ENCODE peak calls at places on chromosomes 7 and 10, in five cellular contexts. J, S, O, M and N are unnamed samples.

GRCh38 chr7:78323118-78323517 is 524.5 kb downstream of the PHTF2 start:
- DNase-seq in J (no peak), S (no peak), O (no peak), M (no peak), N (no peak)

GRCh38 chr7:4834601-4835397 is 27.0 kb downstream of the PAPOLB start:
- DNase-seq in J (no peak), S (no peak), O (no peak), M (no peak), N (no peak)

GRCh38 chr7:11207565-11207964 is 233.9 kb downstream of the PHF14 start:
- DNase-seq in J (no peak), S (no peak), O (no peak), M (no peak), N (no peak)

GRCh38 chr7:109094-109493 is 83.3 kb upstream of the FAM20C start:
- DNase-seq in J (peak; percentile 46), S (no peak), O (no peak), M (no peak), N (no peak)

GRCh38 chr10:133307776-133308430 is 769 bp downstream of the TUBGCP2 start:
- DNase-seq in J (peak; percentile 58), S (no peak), O (no peak), M (peak; percentile 93), N (peak; percentile 61)

GRCh38 chr7:103113164-103113563 is 35.7 kb downstream of the NAPEPLD start:
- DNase-seq in J (no peak), S (no peak), O (no peak), M (no peak), N (no peak)

GRCh38 chr10:100303724-100304319 is 17.3 kb upstream of the BLOC1S2 start:
- DNase-seq in J (no peak), S (no peak), O (no peak), M (peak; percentile 64), N (no peak)

GRCh38 chr7:110587294-110587693 is 503.6 kb upstream of the LRRN3 start:
- DNase-seq in J (no peak), S (no peak), O (no peak), M (no peak), N (no peak)

GRCh38 chr7:123871998-123872867 is 27.3 kb downstream of the HYAL4 start:
- DNase-seq in J (peak; percentile 35), S (no peak), O (peak; percentile 8), M (peak; percentile 76), N (peak; percentile 15)

GRCh38 chr10:34567854-34568253 is 247.2 kb downstream of the PARD3 start:
- DNase-seq in J (no peak), S (no peak), O (no peak), M (no peak), N (no peak)

GRCh38 chr10:84607044-84607443 is 278.7 kb downstream of the CCSER2 start:
- DNase-seq in J (no peak), S (no peak), O (no peak), M (no peak), N (no peak)

GRCh38 chr10:84600947-84601346 is 272.6 kb downstream of the CCSER2 start:
- DNase-seq in J (no peak), S (no peak), O (no peak), M (no peak), N (no peak)

GRCh38 chr10:84605802-84606201 is 277.4 kb downstream of the CCSER2 start:
- DNase-seq in J (no peak), S (no peak), O (no peak), M (no peak), N (no peak)

GRCh38 chr10:84606428-84606827 is 278.0 kb downstream of the CCSER2 start:
- DNase-seq in J (no peak), S (no peak), O (no peak), M (no peak), N (no peak)

GRCh38 chr10:84603971-84604370 is 275.6 kb downstream of the CCSER2 start:
- DNase-seq in J (no peak), S (no peak), O (no peak), M (no peak), N (no peak)
- H3K27ac ChIP-seq in J (no peak overlapping the region), S (no peak overlapping the region), O (no peak overlapping the region), M (no peak overlapping the region), N (no peak overlapping the region)

GRCh38 chr10:89153971-89154370 is 53.1 kb downstream of the CH25H start:
- DNase-seq in J (no peak), S (no peak), O (no peak), M (no peak), N (no peak)
- H3K27ac ChIP-seq in J (no peak overlapping the region), S (no peak overlapping the region), O (no peak overlapping the region), M (no peak overlapping the region), N (no peak overlapping the region)

GRCh38 chr10:86685416-86685815 is 17.1 kb downstream of the LDB3 start:
- DNase-seq in J (no peak), S (no peak), O (no peak), M (no peak), N (no peak)
- H3K27ac ChIP-seq in J (peak overlapping the region; percentile 77), S (no peak overlapping the region), O (peak overlapping the region; percentile 90), M (no peak overlapping the region), N (peak overlapping the region; percentile 76)

DNA sequence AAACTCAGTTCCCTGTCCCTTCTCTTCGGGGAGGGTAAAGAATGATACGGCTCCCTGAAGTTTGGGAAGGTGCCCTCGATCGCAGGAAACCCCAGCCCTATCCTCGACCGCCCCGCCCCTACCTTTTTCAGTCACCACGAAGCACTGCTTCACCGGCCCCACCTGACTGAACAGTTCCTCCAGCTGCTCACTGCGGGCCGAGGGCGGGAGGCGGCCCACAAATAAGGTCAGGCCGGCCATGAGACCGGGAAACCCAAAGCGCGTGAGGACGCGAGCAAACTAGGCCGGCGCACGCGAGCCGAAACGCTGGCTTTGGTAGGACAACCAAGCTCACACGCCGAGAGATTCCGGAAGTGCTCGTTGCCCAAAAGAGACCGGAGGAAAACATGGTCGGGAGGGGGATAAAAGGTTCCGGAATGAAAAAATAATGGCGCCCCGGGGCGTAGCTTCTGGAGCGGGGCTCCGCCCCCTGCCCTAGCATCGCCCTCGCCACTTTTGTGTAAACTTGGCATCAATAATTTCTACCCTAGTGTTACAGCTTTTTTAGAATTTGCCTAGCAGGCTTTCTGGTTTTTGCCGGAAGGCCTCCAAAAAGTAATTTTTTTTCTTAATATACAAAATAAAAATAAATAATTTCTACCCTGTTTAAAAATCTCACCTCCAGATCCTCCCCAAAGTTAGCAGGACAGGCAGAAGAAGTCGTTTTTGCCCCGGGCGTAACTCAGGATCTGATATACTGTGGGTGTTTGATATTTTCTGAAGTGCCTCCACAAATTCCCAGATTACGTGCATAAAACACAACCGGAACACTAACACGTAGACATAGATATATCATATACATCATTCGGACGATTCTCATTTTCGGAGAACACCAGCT is at the start of gene RBM28:
- DNase-seq in J (peak; percentile 87), S (peak; percentile 46), O (peak; percentile 85), M (peak; percentile 97), N (peak; percentile 84)
- H3K27ac ChIP-seq in J (peak within 1 kb of the TSS; percentile 89), S (peak within 1 kb of the TSS; percentile 52), O (peak within 1 kb of the TSS; percentile 79), M (peak within 1 kb of the TSS; percentile 66), N (peak within 1 kb of the TSS; percentile 70)

GRCh38 chr10:4344544-4344994 is 481.4 kb upstream of the AKR1E2 start:
- DNase-seq in J (peak; percentile 54), S (no peak), O (peak; percentile 65), M (no peak), N (peak; percentile 72)

GRCh38 chr10:4345842-4346241 is 480.2 kb upstream of the AKR1E2 start:
- DNase-seq in J (no peak), S (no peak), O (no peak), M (no peak), N (no peak)

GRCh38 chr10:4343091-4343490 is 482.9 kb upstream of the AKR1E2 start:
- DNase-seq in J (no peak), S (no peak), O (no peak), M (no peak), N (no peak)

GRCh38 chr10:4346257-4346656 is 479.8 kb upstream of the AKR1E2 start:
- DNase-seq in J (no peak), S (no peak), O (no peak), M (no peak), N (no peak)

GRCh38 chr10:4343798-4344370 is 482.1 kb upstream of the AKR1E2 start:
- DNase-seq in J (no peak), S (no peak), O (no peak), M (no peak), N (no peak)
- H3K27ac ChIP-seq in J (peak overlapping the region; percentile 14), S (no peak overlapping the region), O (peak overlapping the region; percentile 64), M (no peak overlapping the region), N (peak overlapping the region; percentile 21)

GRCh38 chr7:55440040-55440690 is 75.0 kb downstream of the LANCL2 start:
- DNase-seq in J (no peak), S (no peak), O (peak; percentile 27), M (no peak), N (no peak)
- H3K27ac ChIP-seq in J (no peak overlapping the region), S (no peak overlapping the region), O (no peak overlapping the region), M (no peak overlapping the region), N (no peak overlapping the region)

DNA sequence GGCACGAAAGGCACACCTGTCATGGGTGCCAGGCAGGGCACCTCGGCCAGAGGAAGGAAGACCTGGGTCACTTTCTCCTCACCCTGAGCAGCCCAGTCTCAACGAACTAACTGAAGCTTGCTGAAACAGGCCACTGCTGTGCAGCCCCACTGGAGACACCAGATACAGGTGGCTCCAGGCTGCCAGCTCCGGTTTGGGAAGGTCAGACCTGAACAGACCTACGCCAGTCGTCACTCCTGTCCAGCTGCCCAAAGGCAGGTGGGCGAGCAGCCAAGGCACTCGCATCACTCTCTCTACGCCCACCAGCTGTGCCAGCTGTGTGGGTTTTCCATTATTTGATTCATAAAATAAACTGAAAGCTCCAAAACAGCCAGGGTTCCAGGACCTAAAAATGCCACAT is 256.0 kb downstream of the ZMYND11 start:
- DNase-seq in J (no peak), S (no peak), O (no peak), M (no peak), N (no peak)
- H3K27ac ChIP-seq in J (no peak overlapping the region), S (no peak overlapping the region), O (no peak overlapping the region), M (no peak overlapping the region), N (no peak overlapping the region)